ENCODE peak calls at places on chromosomes 5 and 9, in five cellular contexts. X is WTC11; O is kidney; H is heart left ventricle; K is CD4-positive, alpha-beta T cell. V is an unnamed sample.

GRCh38 chr5:61098251-61098650 is 64.0 kb downstream of the SMIM15 start:
- DNase-seq in X (no peak), O (no peak), H (no peak), K (no peak), V (no peak)

GRCh38 chr9:79329861-79330260 is 241.9 kb upstream of the TLE4 start:
- DNase-seq in X (no peak), O (no peak), H (no peak), K (no peak), V (no peak)

GRCh38 chr9:19550009-19550408 is 141.2 kb downstream of the ACER2 start:
- DNase-seq in X (no peak), O (no peak), H (no peak), K (no peak), V (no peak)

GRCh38 chr5:109690456-109691247 is 925 bp downstream of the MAN2A1 start:
- DNase-seq in X (peak; percentile 29), O (peak; percentile 89), H (peak; percentile 73), K (peak; percentile 33), V (peak; percentile 54)

GRCh38 chr9:116572095-116572748 is 114.9 kb upstream of the TRIM32 start:
- DNase-seq in X (peak; percentile 86), O (peak; percentile 95), H (peak; percentile 93), K (no peak), V (no peak)

GRCh38 chr5:116668361-116668760 is 93.7 kb upstream of the SEMA6A start:
- DNase-seq in X (no peak), O (no peak), H (no peak), K (no peak), V (no peak)

GRCh38 chr5:173567548-173567947 is 48.9 kb downstream of the BOD1 start:
- DNase-seq in X (no peak), O (no peak), H (no peak), K (no peak), V (no peak)

GRCh38 chr5:134103397-134103796 is 11.1 kb upstream of the TCF7 start:
- DNase-seq in X (no peak), O (no peak), H (no peak), K (peak; percentile 51), V (no peak)

GRCh38 chr9:124256517-124257069 is 1.2 kb upstream of the NEK6 start:
- DNase-seq in X (no peak), O (peak; percentile 70), H (no peak), K (no peak), V (no peak)

GRCh38 chr9:90044710-90045151 is 439.9 kb downstream of the GADD45G start:
- DNase-seq in X (no peak), O (no peak), H (no peak), K (no peak), V (no peak)

DNA sequence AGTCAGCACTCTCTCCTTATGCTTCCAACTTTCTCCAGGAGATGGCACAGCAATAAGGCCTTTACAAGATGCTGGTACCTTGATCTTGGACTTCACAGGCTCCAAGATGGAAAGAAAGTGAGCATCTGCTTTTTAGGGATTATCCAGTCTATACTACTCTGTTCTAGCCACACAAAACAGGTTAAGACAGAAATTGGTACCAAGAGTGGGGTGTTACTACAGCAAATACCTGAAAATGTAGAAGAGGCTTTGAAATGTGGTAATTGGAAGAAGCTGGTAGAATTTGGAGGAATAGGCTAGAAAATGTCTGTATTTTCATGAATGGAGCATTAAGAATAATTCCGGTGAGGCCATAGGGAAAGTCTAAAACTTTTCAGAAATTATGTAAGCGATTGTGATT is 484.8 kb upstream of the GRIA1 start:
- DNase-seq in X (no peak), O (no peak), H (no peak), K (no peak), V (no peak)
- TF ChIP-seq CTCF in X (no peak), O (no peak), H (no peak), K (no peak), V (no peak)

DNA sequence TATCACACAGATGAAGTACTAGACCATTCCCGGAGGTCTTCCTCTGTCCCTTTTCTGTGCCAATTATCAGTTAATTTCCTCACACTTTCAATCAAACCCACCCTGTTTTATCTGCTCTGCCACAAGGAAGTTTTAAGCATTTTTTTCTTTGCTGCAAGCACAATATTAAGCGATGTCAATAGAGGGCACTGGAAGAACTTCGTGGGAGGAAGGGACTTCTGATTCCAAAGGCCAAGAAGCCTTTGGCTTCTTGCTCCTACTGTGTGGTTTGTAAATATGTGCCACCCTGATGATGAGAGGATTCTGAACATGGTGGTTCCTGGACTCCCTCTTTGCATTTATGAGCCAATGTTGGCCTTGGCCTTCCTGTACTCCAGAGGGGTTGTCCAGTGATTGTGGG is 1712.5 kb upstream of the C9orf72 start:
- DNase-seq in X (no peak), O (no peak), H (no peak), K (no peak), V (no peak)
- TF ChIP-seq CTCF in X (no peak), O (no peak), H (no peak), K (no peak), V (no peak)

DNA sequence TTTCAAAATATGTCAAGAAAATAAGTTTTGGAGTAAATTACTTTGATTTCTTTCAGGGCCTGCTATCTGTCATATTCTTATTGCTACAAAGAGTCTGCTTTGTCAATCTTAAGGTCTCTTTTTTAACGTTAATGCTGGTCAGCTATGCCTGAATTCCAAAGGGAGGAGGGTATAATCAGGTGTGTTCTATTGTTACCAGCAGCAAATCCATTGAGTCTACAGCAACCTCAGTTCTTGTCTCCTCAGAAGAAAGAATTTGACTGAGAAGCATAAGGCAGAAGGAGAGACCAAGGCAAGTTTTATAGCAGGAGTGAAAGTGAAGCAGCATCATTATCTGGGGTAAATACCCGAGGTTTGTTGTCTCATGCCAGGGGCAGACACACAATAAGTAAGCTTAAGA is 23.7 kb upstream of the MINAR2 start:
- DNase-seq in X (no peak), O (no peak), H (no peak), K (no peak), V (no peak)
- TF ChIP-seq CTCF in X (no peak), O (no peak), H (no peak), K (no peak), V (no peak)

GRCh38 chr5:141149812-141150211 is at the start of gene PCDHB6:
- DNase-seq in X (no peak), O (no peak), H (no peak), K (no peak), V (no peak)
- TF ChIP-seq CTCF in X (no peak), O (peak; percentile 13), H (no peak), K (no peak), V (no peak)

DNA sequence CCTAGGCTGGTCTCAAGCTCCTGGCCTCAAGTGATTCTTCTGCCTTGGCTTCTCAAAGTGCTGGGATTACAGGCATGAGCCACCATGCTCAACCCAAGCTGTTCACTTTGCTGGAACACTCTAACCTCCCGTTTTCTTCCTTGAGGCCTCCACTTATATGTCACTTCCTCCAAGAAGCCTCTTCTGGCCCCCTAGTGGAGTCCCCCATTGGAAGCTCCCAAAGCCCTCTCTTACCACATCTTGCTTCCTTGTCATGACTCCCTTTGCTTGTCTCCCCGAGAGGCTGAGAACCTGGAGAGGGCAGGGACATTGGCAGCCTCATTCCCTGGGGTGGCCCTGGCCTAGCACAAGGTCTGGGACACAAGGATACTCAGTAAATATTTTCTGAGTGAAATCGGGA is 80.8 kb downstream of the PDE6A start:
- DNase-seq in X (no peak), O (no peak), H (no peak), K (no peak), V (no peak)
- TF ChIP-seq CTCF in X (no peak), O (no peak), H (no peak), K (no peak), V (no peak)